ENCODE peak calls at places on chromosomes 12 and 14, in seven cellular contexts. One of them, this sample, is unnamed.

GRCh38 chr14:51069065-51069464 is 25.8 kb downstream of the TRIM9 start:
- DNase-seq in A549: no peak
- DNase-seq in H1: no peak
- DNase-seq in uterus: no peak
- DNase-seq in adrenal gland: no peak
- DNase-seq in HCT116: no peak
- DNase-seq in right lobe of liver: no peak
- DNase-seq in this sample: no peak

GRCh38 chr14:24458736-24459135 is 16.2 kb upstream of the SDR39U1 start:
- DNase-seq in adrenal gland: no peak
- DNase-seq in A549: no peak
- DNase-seq in H1: no peak
- DNase-seq in HCT116: no peak
- DNase-seq in right lobe of liver: no peak
- DNase-seq in uterus: no peak
- DNase-seq in this sample: no peak

GRCh38 chr12:6067152-6067916 is 57.1 kb downstream of the VWF start:
- DNase-seq in adrenal gland: peak; percentile 49
- DNase-seq in right lobe of liver: peak; percentile 74
- DNase-seq in uterus: peak; percentile 58
- DNase-seq in A549: peak; percentile 84
- DNase-seq in HCT116: peak; percentile 76
- DNase-seq in H1: peak; percentile 70
- DNase-seq in this sample: no peak

GRCh38 chr14:33207467-33208015 is 268.9 kb downstream of the NPAS3 start:
- DNase-seq in A549: no peak
- DNase-seq in right lobe of liver: no peak
- DNase-seq in adrenal gland: no peak
- DNase-seq in uterus: no peak
- DNase-seq in H1: no peak
- DNase-seq in HCT116: no peak
- DNase-seq in this sample: no peak

GRCh38 chr14:20836668-20837338 is 34.2 kb upstream of the RNASE1 start:
- DNase-seq in HCT116: peak; percentile 66
- DNase-seq in right lobe of liver: no peak
- DNase-seq in A549: peak; percentile 87
- DNase-seq in H1: no peak
- DNase-seq in uterus: no peak
- DNase-seq in adrenal gland: no peak
- DNase-seq in this sample: no peak

GRCh38 chr14:104115691-104116543 is 22.5 kb upstream of the KIF26A start:
- DNase-seq in HCT116: no peak
- DNase-seq in H1: peak; percentile 51
- DNase-seq in right lobe of liver: peak; percentile 51
- DNase-seq in adrenal gland: no peak
- DNase-seq in A549: no peak
- DNase-seq in uterus: peak; percentile 12
- DNase-seq in this sample: no peak

GRCh38 chr12:65827827-65828231 is 3.5 kb downstream of the HMGA2 start:
- DNase-seq in A549: no peak
- DNase-seq in right lobe of liver: no peak
- DNase-seq in uterus: no peak
- DNase-seq in HCT116: no peak
- DNase-seq in H1: no peak
- DNase-seq in adrenal gland: no peak
- DNase-seq in this sample: no peak

GRCh38 chr12:31868980-31869379 is 90.2 kb upstream of the RESF1 start:
- DNase-seq in adrenal gland: peak; percentile 85
- DNase-seq in uterus: peak; percentile 28
- DNase-seq in HCT116: no peak
- DNase-seq in right lobe of liver: peak; percentile 68
- DNase-seq in A549: no peak
- DNase-seq in H1: no peak
- DNase-seq in this sample: no peak

GRCh38 chr12:58502857-58503256 is 417.4 kb downstream of the LRIG3 start:
- DNase-seq in uterus: no peak
- DNase-seq in A549: no peak
- DNase-seq in HCT116: no peak
- DNase-seq in adrenal gland: no peak
- DNase-seq in H1: no peak
- DNase-seq in right lobe of liver: no peak
- DNase-seq in this sample: no peak

GRCh38 chr14:101947904-101948665 is 16.3 kb upstream of the DYNC1H1 start:
- DNase-seq in adrenal gland: peak; percentile 100
- DNase-seq in H1: peak; percentile 100
- DNase-seq in A549: peak; percentile 98
- DNase-seq in uterus: peak; percentile 100
- DNase-seq in HCT116: peak; percentile 100
- DNase-seq in right lobe of liver: peak; percentile 100
- DNase-seq in this sample: peak; percentile 100
- TF ChIP-seq POLR2A in adrenal gland: peak; percentile 96
- TF ChIP-seq POLR2A in H1: peak; percentile 93
- TF ChIP-seq POLR2A in A549: peak; percentile 90
- TF ChIP-seq POLR2A in uterus: peak; percentile 85
- TF ChIP-seq POLR2A in HCT116: peak; percentile 93
- TF ChIP-seq POLR2A in right lobe of liver: peak; percentile 87
- TF ChIP-seq POLR2A in this sample: peak; percentile 74

DNA sequence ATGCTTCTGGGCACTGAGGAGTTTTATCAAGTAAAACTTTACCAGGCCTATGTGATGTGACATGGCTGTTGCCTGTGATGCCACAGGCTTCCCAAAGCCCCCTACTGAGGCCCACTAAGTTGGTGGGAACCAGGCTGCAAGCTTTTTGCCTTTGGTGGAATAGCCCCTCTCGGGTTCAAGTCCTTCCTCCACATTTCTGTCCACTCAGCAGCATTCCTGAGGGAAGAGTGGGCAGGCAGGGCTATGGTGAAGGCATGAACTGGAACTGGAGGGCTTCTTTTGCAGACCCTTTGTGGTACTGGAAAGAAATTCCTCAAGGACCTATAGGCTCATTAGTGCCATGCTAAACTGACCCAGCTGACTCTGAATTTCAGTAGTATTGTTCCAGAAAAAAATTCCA is 48.5 kb downstream of the WDR20 start:
- DNase-seq in uterus: no peak
- DNase-seq in H1: no peak
- DNase-seq in HCT116: no peak
- DNase-seq in right lobe of liver: no peak
- DNase-seq in A549: no peak
- DNase-seq in adrenal gland: no peak
- DNase-seq in this sample: no peak
- TF ChIP-seq POLR2A in uterus: no peak
- TF ChIP-seq POLR2A in H1: no peak
- TF ChIP-seq POLR2A in HCT116: no peak
- TF ChIP-seq POLR2A in right lobe of liver: no peak
- TF ChIP-seq POLR2A in A549: no peak
- TF ChIP-seq POLR2A in adrenal gland: no peak
- TF ChIP-seq POLR2A in this sample: no peak

DNA sequence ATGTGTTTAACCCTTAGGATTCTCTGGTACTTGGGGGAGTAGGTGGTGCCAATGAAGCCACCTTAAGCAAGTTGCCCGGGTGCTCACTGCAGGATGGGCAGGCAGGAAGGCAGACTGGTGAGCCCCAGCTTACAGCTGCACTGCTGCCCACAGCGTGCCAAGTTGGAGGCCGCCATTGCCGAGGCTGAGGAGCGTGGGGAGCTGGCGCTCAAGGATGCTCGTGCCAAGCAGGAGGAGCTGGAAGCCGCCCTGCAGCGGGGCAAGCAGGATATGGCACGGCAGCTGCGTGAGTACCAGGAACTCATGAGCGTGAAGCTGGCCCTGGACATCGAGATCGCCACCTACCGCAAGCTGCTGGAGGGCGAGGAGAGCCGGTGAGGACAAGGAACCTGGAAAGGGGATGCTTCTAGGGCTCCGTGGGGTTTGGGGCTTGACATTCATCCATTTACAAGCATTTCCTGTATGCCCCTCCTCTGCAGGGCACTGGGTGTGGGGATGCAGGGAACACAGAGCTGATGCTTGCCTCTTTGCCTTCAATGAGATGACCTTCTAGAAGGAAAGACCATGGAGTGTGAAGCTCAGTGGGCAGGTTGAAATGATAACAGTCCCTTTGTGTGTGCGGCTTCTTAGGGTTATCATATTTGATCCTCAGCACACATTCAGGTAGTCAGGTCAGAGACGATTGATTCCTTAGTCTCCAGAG is 12.4 kb downstream of the KRT7 start:
- DNase-seq in uterus: no peak
- DNase-seq in adrenal gland: no peak
- DNase-seq in H1: no peak
- DNase-seq in right lobe of liver: no peak
- DNase-seq in A549: no peak
- DNase-seq in HCT116: no peak
- DNase-seq in this sample: no peak
- TF ChIP-seq POLR2A in uterus: no peak
- TF ChIP-seq POLR2A in adrenal gland: no peak
- TF ChIP-seq POLR2A in H1: no peak
- TF ChIP-seq POLR2A in right lobe of liver: no peak
- TF ChIP-seq POLR2A in A549: no peak
- TF ChIP-seq POLR2A in HCT116: no peak
- TF ChIP-seq POLR2A in this sample: no peak

DNA sequence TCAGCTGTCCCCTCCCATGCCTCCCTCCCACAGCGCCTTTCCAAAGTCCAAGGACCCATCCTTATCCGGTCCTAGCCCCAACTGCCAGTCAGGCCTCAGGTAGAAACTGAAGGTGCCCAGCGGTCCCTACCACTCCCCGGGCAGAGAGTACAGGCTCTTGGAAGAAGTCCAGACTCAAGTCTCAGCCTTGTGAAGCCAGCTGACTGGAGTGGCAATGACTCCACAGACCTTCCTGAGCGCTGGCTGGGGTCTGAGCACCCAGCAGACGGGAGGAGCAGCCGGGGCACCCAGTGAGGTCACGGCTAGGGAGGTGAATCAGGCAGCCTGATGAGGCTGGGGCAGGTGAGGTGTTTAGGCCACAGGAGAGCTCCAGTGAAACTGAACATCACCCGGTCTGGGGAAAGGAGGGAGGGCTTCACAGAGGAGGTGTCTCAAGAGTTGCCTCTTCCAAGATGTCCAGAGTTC is 60.0 kb downstream of the ITPK1 start:
- DNase-seq in adrenal gland: no peak
- DNase-seq in A549: no peak
- DNase-seq in HCT116: no peak
- DNase-seq in right lobe of liver: no peak
- DNase-seq in H1: no peak
- DNase-seq in uterus: no peak
- DNase-seq in this sample: no peak
- TF ChIP-seq POLR2A in adrenal gland: no peak
- TF ChIP-seq POLR2A in A549: no peak
- TF ChIP-seq POLR2A in HCT116: no peak
- TF ChIP-seq POLR2A in right lobe of liver: no peak
- TF ChIP-seq POLR2A in H1: no peak
- TF ChIP-seq POLR2A in uterus: no peak
- TF ChIP-seq POLR2A in this sample: no peak

GRCh38 chr12:95549392-95550084 is 1.7 kb downstream of the USP44 start:
- DNase-seq in uterus: no peak
- DNase-seq in A549: no peak
- DNase-seq in H1: no peak
- DNase-seq in adrenal gland: no peak
- DNase-seq in HCT116: no peak
- DNase-seq in right lobe of liver: no peak
- DNase-seq in this sample: no peak

GRCh38 chr12:95546491-95546813 is 4.8 kb downstream of the USP44 start:
- DNase-seq in right lobe of liver: no peak
- DNase-seq in A549: no peak
- DNase-seq in uterus: no peak
- DNase-seq in HCT116: no peak
- DNase-seq in H1: no peak
- DNase-seq in adrenal gland: no peak
- DNase-seq in this sample: no peak

GRCh38 chr12:95548056-95548538 is 3.2 kb downstream of the USP44 start:
- DNase-seq in HCT116: no peak
- DNase-seq in right lobe of liver: peak; percentile 24
- DNase-seq in adrenal gland: peak; percentile 58
- DNase-seq in H1: peak; percentile 66
- DNase-seq in uterus: peak; percentile 19
- DNase-seq in A549: no peak
- DNase-seq in this sample: no peak

GRCh38 chr12:95547522-95548055 is 3.7 kb downstream of the USP44 start:
- DNase-seq in H1: no peak
- DNase-seq in right lobe of liver: no peak
- DNase-seq in uterus: peak; percentile 64
- DNase-seq in A549: no peak
- DNase-seq in adrenal gland: no peak
- DNase-seq in HCT116: no peak
- DNase-seq in this sample: no peak

DNA sequence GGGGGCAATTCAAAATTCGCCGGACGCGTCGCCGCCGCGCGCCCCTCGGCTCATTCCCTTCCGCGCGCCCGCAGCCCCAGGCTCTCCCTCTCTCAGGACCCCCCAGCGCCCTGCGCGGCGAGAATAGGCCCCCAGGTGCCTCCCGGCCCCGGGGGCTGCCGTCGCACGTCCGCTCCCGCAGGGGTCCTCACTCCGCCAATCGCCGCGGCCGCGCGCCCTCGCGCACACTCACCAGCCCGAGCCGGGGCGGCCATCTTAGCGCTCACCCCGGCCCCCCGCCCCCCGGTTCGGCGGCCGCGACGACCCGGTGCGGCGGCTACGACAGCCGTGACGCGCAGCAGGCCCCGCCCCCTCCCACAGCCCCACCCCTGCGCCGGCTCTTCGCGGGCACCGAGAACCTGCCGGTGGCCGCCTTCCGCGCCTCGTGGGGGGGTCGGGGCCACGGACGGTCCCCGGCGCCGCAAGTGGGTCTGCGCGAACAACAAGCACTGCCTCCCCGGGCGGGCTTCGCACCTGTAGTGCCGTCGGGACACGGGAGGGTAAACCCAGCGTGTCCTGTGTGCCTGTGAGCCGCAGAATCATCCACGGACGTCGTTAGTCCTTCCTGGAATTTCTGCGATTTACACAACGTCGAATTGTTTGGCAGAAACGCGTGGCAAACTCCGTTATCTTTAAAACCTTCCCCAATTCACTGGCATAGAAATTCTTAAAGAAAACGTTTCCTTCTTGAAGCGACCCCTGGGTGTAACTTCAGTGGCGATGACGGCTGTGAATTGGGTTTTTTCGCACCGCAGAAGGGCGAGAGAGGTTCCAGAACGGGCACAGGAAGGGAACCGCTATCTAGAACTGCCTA is 2.5 kb downstream of the USP44 start:
- DNase-seq in A549: peak; percentile 51
- DNase-seq in HCT116: no peak
- DNase-seq in H1: peak; percentile 83
- DNase-seq in adrenal gland: peak; percentile 67
- DNase-seq in right lobe of liver: peak; percentile 39
- DNase-seq in uterus: peak; percentile 61
- DNase-seq in this sample: peak; percentile 15
- TF ChIP-seq POLR2A in A549: peak; percentile 42
- TF ChIP-seq POLR2A in HCT116: no peak
- TF ChIP-seq POLR2A in H1: no peak
- TF ChIP-seq POLR2A in adrenal gland: peak; percentile 64
- TF ChIP-seq POLR2A in right lobe of liver: no peak
- TF ChIP-seq POLR2A in uterus: peak; percentile 79
- TF ChIP-seq POLR2A in this sample: peak; percentile 64

GRCh38 chr12:68828669-68829068 is 20.7 kb downstream of the MDM2 start:
- DNase-seq in A549: no peak
- DNase-seq in uterus: no peak
- DNase-seq in adrenal gland: no peak
- DNase-seq in H1: no peak
- DNase-seq in HCT116: no peak
- DNase-seq in right lobe of liver: no peak
- DNase-seq in this sample: no peak
- TF ChIP-seq POLR2A in A549: no peak
- TF ChIP-seq POLR2A in uterus: no peak
- TF ChIP-seq POLR2A in adrenal gland: no peak
- TF ChIP-seq POLR2A in H1: no peak
- TF ChIP-seq POLR2A in HCT116: no peak
- TF ChIP-seq POLR2A in right lobe of liver: no peak
- TF ChIP-seq POLR2A in this sample: no peak

This sample was measured in gastrocnemius medialis.